ENCODE peak calls at places on chromosomes 12 and 14, in nine cellular contexts. V is psoas muscle, R is hepatocyte, T is foreskin fibroblast, N is pancreas, J is tibial nerve, F is choroid plexus epithelial cell, L is fibroblast of the aortic adventitia, M is PC-3. U is an unnamed sample.

GRCh38 chr12:75725505-75726120 is 214.2 kb upstream of the KRR1 start:
- DNase-seq in V (no peak), R (no peak), T (peak), N (no peak), J (no peak), F (peak), L (peak), M (peak), U (peak)

GRCh38 chr12:132904718-132905328 is 17.4 kb upstream of the CHFR start:
- DNase-seq in V (peak), R (peak), T (peak), N (peak), J (peak), F (peak), L (no peak), M (peak), U (peak)

GRCh38 chr14:75267141-75267601 is 11.5 kb upstream of the FOS start:
- DNase-seq in V (no peak), R (peak), T (peak), N (no peak), J (no peak), F (peak), L (peak), M (no peak), U (peak)

GRCh38 chr14:76918176-76918750 is 92.1 kb downstream of the LRRC74A start:
- DNase-seq in V (peak), R (peak), T (peak), N (no peak), J (peak), F (peak), L (peak), M (no peak), U (peak)

GRCh38 chr12:46983959-46984833 is 95.2 kb upstream of the PCED1B start:
- DNase-seq in V (no peak), R (peak), T (peak), N (no peak), J (no peak), F (peak), L (peak), M (peak), U (peak)

GRCh38 chr14:94944636-94945258 is 174.8 kb upstream of the GSC start:
- DNase-seq in V (no peak), R (no peak), T (no peak), N (no peak), J (no peak), F (no peak), L (no peak), M (no peak), U (no peak)

GRCh38 chr14:27243360-27243759 is 645.5 kb upstream of the NOVA1 start:
- DNase-seq in V (no peak), R (no peak), T (no peak), N (no peak), J (no peak), F (no peak), L (no peak), M (peak), U (no peak)

GRCh38 chr14:76923422-76924362 is 97.5 kb downstream of the LRRC74A start:
- DNase-seq in V (no peak), R (no peak), T (no peak), N (no peak), J (no peak), F (no peak), L (no peak), M (no peak), U (no peak)

GRCh38 chr12:128840862-128841468 is 12.3 kb upstream of the GLT1D1 start:
- DNase-seq in V (no peak), R (no peak), T (no peak), N (no peak), J (no peak), F (no peak), L (no peak), M (no peak), U (no peak)

GRCh38 chr12:101596172-101596571 is 1.4 kb downstream of the MYBPC1 start:
- DNase-seq in V (no peak), R (no peak), T (no peak), N (no peak), J (no peak), F (no peak), L (no peak), M (no peak), U (no peak)

GRCh38 chr14:54593860-54594259 is 26.9 kb downstream of the SAMD4A start:
- DNase-seq in V (no peak), R (no peak), T (no peak), N (no peak), J (no peak), F (peak), L (peak), M (peak), U (no peak)
- H3K4me3 ChIP-seq in V (no peak), R (no peak), T (no peak), N (no peak), J (no peak), F (no peak), L (no peak), M (peak), U (no peak)

GRCh38 chr12:123972448-123973401 is at the start of the genes CCDC92 and ZNF664:
- DNase-seq in V (peak), R (peak), T (peak), N (peak), J (peak), F (peak), L (peak), M (peak), U (peak)

GRCh38 chr12:123967121-123967586 is 5.5 kb downstream of the CCDC92 start:
- DNase-seq in V (no peak), R (no peak), T (no peak), N (no peak), J (no peak), F (no peak), L (no peak), M (no peak), U (peak)

GRCh38 chr12:123971770-123972447 is 722 bp downstream of the CCDC92 start:
- DNase-seq in V (no peak), R (peak), T (peak), N (peak), J (no peak), F (peak), L (no peak), M (peak), U (no peak)

GRCh38 chr12:123973552-123974341 is 732 bp downstream of the ZNF664 start:
- DNase-seq in V (peak), R (peak), T (no peak), N (peak), J (no peak), F (no peak), L (no peak), M (peak), U (peak)

DNA sequence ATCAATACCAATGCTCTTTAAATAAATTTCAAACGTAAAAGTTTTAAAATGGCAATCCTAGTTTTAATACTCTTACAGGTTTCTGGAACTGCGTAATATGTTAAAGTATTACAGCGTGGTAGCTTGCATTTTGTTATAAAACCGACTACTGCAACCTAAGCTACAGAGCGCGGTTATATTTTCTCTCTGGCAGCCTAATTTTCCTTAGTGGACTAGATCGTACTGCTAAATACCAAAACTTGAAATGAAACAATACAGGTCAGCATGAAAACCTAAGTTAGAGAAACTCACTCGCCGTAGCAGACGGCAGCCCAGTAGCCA is 1.2 kb downstream of the CCDC92 start:
- DNase-seq in V (no peak), R (no peak), T (no peak), N (no peak), J (no peak), F (no peak), L (peak), M (no peak), U (no peak)
- H3K4me3 ChIP-seq in V (peak), R (peak), T (peak), N (peak), J (peak), F (peak), L (peak), M (peak), U (peak)

DNA sequence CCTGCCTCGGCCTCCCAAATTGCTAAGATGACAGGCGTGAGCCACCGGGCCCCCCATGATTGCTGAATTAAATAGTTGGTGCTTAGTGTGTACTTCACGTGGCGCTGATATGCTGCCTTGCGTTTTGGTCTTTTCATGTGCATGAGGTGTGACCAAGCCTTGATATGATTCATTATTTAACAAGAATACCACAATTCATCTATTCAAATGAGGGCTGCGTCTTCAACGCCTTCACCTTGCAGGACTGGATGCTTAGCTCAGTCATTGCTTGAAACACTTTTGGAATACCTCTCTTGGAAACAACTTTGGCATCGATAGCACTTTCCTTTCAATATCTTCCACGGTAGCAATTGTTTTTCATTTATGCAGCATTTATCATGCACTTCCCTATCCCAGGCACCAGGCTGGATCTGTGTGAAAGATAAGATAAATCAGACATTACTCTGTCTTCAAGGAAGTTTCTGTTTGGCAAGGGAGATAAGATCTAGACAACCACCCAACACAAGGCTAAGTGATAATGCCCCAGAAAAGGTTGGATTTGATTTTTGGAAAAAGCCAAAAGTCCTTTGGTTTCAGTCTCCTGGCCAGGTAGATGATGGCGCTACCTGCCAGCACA is 1.3 kb upstream of the TEAD4 start:
- DNase-seq in V (no peak), R (no peak), T (no peak), N (no peak), J (no peak), F (peak), L (no peak), M (no peak), U (no peak)
- H3K4me3 ChIP-seq in V (peak), R (peak), T (peak), N (peak), J (no peak), F (peak), L (peak), M (peak), U (peak)

DNA sequence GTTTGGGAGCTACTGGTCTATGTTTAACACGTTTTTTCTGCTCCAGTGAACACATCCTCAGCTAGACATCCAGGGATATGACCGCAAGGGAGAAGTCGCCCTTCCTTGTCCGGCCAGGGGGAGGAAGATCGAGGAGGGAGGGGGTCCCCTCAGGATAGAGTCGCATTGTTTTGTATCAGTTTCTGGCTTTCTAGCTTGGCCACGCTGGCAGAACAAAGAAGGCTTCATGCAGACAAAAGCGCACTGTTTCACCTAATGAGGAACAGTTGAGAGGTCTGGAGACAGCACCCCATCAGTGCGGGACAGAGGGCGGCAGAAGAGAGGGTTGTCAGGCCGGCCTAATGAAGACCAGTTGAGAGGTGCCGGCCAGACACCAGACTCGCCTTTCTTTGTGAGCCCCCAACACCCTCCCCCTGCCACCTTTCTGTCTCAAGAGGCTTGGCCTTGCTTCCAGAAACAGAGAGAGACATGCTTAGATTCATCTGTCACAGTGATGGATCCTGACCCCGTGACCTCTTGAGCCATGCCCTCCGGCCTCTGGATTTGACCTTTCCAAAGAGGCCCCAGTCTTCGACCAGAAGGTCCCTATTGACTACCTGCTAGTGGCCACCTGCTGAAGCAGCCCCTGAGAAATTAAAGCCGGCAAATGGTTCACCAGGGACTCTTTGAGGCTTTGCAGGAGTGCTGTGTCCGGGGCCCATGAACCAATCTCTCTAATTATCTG is 254.7 kb upstream of the TBX3 start:
- DNase-seq in V (no peak), R (no peak), T (no peak), N (no peak), J (no peak), F (no peak), L (no peak), M (no peak), U (no peak)
- H3K4me3 ChIP-seq in V (no peak), R (no peak), T (no peak), N (no peak), J (no peak), F (no peak), L (no peak), M (no peak), U (no peak)

DNA sequence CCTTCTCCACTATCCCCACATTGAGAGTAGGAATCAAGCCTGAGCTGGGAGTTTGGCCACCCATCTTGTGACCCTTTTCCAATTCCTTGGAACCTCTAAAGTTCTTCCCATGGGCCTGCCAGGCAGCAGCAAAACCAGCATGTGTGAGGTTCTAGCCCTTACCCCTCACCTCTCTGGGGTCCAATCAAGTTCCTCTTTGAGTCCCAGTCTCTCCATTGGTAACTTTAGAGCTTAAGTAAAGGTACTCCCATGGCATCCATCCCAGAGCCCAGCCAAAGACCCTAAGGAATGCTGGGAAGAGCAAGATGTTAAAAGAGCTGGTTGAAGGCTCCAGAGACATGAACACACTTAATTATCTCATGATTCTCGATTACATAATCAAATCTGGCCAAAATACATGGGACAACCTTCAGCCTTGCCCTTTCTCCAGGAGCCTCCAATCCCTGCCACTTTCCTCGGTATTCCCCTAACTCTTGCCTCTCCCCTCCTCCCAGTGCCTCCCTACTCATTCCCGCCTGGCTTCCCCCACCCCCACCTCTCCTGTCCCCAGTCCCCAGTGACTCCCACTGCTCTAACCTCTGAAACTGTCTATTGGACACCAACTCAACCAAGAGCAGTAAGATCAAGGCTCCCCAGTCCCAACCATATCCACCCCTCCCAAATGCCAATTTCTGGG is 4.8 kb upstream of the TNS2 start:
- DNase-seq in V (peak), R (no peak), T (no peak), N (peak), J (no peak), F (no peak), L (no peak), M (no peak), U (peak)
- H3K4me3 ChIP-seq in V (peak), R (no peak), T (peak), N (no peak), J (peak), F (no peak), L (peak), M (no peak), U (no peak)

GRCh38 chr12:42270596-42270995 is 32.5 kb upstream of the YAF2 start:
- DNase-seq in V (no peak), R (no peak), T (peak), N (no peak), J (no peak), F (no peak), L (no peak), M (no peak), U (no peak)

GRCh38 chr12:42261708-42262107 is 23.7 kb upstream of the YAF2 start:
- DNase-seq in V (no peak), R (no peak), T (no peak), N (no peak), J (no peak), F (no peak), L (no peak), M (no peak), U (no peak)

GRCh38 chr12:42266579-42267230 is 28.7 kb upstream of the YAF2 start:
- DNase-seq in V (no peak), R (no peak), T (no peak), N (no peak), J (no peak), F (no peak), L (no peak), M (no peak), U (no peak)

GRCh38 chr12:42262271-42262670 is 24.2 kb upstream of the YAF2 start:
- DNase-seq in V (no peak), R (no peak), T (no peak), N (no peak), J (no peak), F (no peak), L (no peak), M (no peak), U (no peak)

DNA sequence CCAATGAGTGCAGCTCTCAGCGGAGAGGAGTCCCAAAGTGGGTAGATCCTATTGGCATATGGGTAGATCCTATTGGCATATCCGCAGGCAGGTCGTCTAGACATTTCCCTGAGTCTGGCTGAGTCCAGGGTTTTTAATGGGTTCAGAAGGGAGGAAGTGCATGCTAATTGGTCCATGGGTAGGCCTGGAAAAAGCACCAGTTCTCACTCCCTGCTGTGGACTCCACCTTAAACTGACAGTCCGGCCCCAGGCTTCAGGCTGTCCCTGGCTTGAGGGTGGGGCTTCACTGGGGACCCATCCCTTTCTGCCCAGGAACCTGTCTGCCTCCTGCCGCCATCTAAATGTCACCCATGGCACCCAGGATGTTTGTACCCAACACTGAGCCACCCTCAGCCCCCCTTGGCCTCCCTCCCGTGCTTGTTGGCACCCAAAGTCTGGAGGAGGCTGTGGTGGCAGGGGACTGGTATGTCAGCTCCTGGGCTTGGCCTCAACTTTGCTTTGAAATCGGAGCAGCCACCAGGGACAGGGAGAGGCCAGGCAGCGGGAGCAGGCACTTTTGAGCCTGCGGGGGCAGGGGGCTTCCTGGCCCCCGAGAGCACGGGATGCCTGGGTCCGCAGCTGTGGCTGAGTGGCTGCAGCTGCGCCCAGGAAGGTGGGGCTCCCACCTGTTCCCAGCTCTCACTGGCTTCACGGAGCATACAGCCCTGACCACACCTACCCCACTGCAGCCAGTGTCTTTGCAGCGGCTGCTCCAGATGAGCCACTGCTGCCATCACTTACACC is 29.6 kb upstream of the YAF2 start:
- DNase-seq in V (no peak), R (no peak), T (no peak), N (no peak), J (no peak), F (no peak), L (no peak), M (no peak), U (no peak)
- H3K4me3 ChIP-seq in V (no peak), R (no peak), T (no peak), N (no peak), J (no peak), F (no peak), L (no peak), M (no peak), U (no peak)